ENCODE peak calls at places on chromosomes 3 and 15, in five cellular contexts. One of them, this sample, is unnamed.

GRCh38 chr3:132290833-132291232 is 26.4 kb upstream of the ACP3 start:
- DNase-seq in stomach: no peak
- DNase-seq in breast epithelium: no peak
- DNase-seq in body of pancreas: no peak
- DNase-seq in adipocyte: peak; percentile 46
- DNase-seq in this sample: no peak

GRCh38 chr15:24856397-24857093 is 98.2 kb upstream of the SNRPN start:
- DNase-seq in adipocyte: no peak
- DNase-seq in stomach: no peak
- DNase-seq in body of pancreas: no peak
- DNase-seq in breast epithelium: no peak
- DNase-seq in this sample: no peak

GRCh38 chr3:85360742-85361387 is 402.1 kb downstream of the CADM2 start:
- DNase-seq in body of pancreas: peak; percentile 44
- DNase-seq in breast epithelium: no peak
- DNase-seq in stomach: peak; percentile 37
- DNase-seq in adipocyte: no peak
- DNase-seq in this sample: peak; percentile 8

GRCh38 chr3:34276342-34276741 is 477.9 kb downstream of the PDCD6IP start:
- DNase-seq in stomach: no peak
- DNase-seq in breast epithelium: no peak
- DNase-seq in body of pancreas: no peak
- DNase-seq in adipocyte: no peak
- DNase-seq in this sample: no peak

GRCh38 chr15:72197045-72197459 is 535 bp downstream of the GRAMD2A start:
- DNase-seq in stomach: no peak
- DNase-seq in body of pancreas: no peak
- DNase-seq in adipocyte: no peak
- DNase-seq in breast epithelium: no peak
- DNase-seq in this sample: no peak

GRCh38 chr3:171185959-171186358 is 159.4 kb upstream of the SLC2A2 start:
- DNase-seq in breast epithelium: no peak
- DNase-seq in stomach: no peak
- DNase-seq in body of pancreas: no peak
- DNase-seq in adipocyte: no peak
- DNase-seq in this sample: no peak

GRCh38 chr3:61926913-61927312 is 365.5 kb downstream of the PTPRG start:
- DNase-seq in body of pancreas: no peak
- DNase-seq in stomach: no peak
- DNase-seq in breast epithelium: no peak
- DNase-seq in adipocyte: peak; percentile 83
- DNase-seq in this sample: no peak

GRCh38 chr3:47984089-47984759 is 32.0 kb downstream of the MAP4 start:
- DNase-seq in breast epithelium: no peak
- DNase-seq in adipocyte: peak; percentile 85
- DNase-seq in stomach: no peak
- DNase-seq in body of pancreas: no peak
- DNase-seq in this sample: peak; percentile 78

GRCh38 chr3:12405432-12406272 is 78.6 kb upstream of the TSEN2 start:
- DNase-seq in body of pancreas: peak; percentile 60
- DNase-seq in stomach: peak; percentile 81
- DNase-seq in breast epithelium: peak; percentile 69
- DNase-seq in adipocyte: no peak
- DNase-seq in this sample: peak; percentile 68

GRCh38 chr15:95874625-95875024 is 455.9 kb upstream of the NR2F2 start:
- DNase-seq in stomach: no peak
- DNase-seq in breast epithelium: no peak
- DNase-seq in body of pancreas: no peak
- DNase-seq in adipocyte: peak; percentile 48
- DNase-seq in this sample: no peak

GRCh38 chr3:155639462-155640055 is 105.3 kb downstream of the PLCH1 start:
- DNase-seq in stomach: no peak
- DNase-seq in breast epithelium: no peak
- DNase-seq in adipocyte: no peak
- DNase-seq in body of pancreas: no peak
- DNase-seq in this sample: no peak

GRCh38 chr3:25035511-25035910 is 392.6 kb upstream of the RARB start:
- DNase-seq in adipocyte: peak; percentile 84
- DNase-seq in breast epithelium: no peak
- DNase-seq in body of pancreas: no peak
- DNase-seq in stomach: no peak
- DNase-seq in this sample: no peak

GRCh38 chr15:88258021-88258641 is 1.6 kb upstream of the NTRK3 start:
- DNase-seq in adipocyte: peak; percentile 11
- DNase-seq in breast epithelium: peak; percentile 59
- DNase-seq in body of pancreas: no peak
- DNase-seq in stomach: no peak
- DNase-seq in this sample: peak; percentile 21

GRCh38 chr3:77038928-77039605 is 832 bp upstream of the ROBO2 start:
- DNase-seq in adipocyte: peak; percentile 63
- DNase-seq in breast epithelium: no peak
- DNase-seq in stomach: no peak
- DNase-seq in body of pancreas: no peak
- DNase-seq in this sample: no peak

GRCh38 chr3:36656873-36657272 is 107.5 kb downstream of the DCLK3 start:
- DNase-seq in body of pancreas: no peak
- DNase-seq in adipocyte: no peak
- DNase-seq in stomach: no peak
- DNase-seq in breast epithelium: no peak
- DNase-seq in this sample: no peak

GRCh38 chr15:46518381-46518780 is 883.6 kb downstream of the SQOR start:
- DNase-seq in adipocyte: no peak
- DNase-seq in body of pancreas: no peak
- DNase-seq in breast epithelium: no peak
- DNase-seq in stomach: no peak
- DNase-seq in this sample: no peak

GRCh38 chr15:100923902-100924301 is 4.7 kb downstream of the LRRK1 start:
- DNase-seq in body of pancreas: no peak
- DNase-seq in stomach: no peak
- DNase-seq in breast epithelium: no peak
- DNase-seq in adipocyte: no peak
- DNase-seq in this sample: no peak

GRCh38 chr3:138675393-138675792 is 66.8 kb downstream of the FAIM start:
- DNase-seq in adipocyte: peak; percentile 13
- DNase-seq in stomach: no peak
- DNase-seq in breast epithelium: no peak
- DNase-seq in body of pancreas: no peak
- DNase-seq in this sample: no peak

GRCh38 chr3:11096266-11097135 is 57.8 kb upstream of the HRH1 start:
- DNase-seq in stomach: peak; percentile 38
- DNase-seq in adipocyte: peak; percentile 94
- DNase-seq in body of pancreas: peak; percentile 24
- DNase-seq in breast epithelium: peak; percentile 27
- DNase-seq in this sample: peak; percentile 94

GRCh38 chr3:152664766-152665165 is 170.2 kb upstream of the P2RY1 start:
- DNase-seq in body of pancreas: no peak
- DNase-seq in breast epithelium: no peak
- DNase-seq in adipocyte: no peak
- DNase-seq in stomach: no peak
- DNase-seq in this sample: no peak

GRCh38 chr3:149385617-149386298 is 8.3 kb upstream of the TM4SF1 start:
- DNase-seq in stomach: no peak
- DNase-seq in adipocyte: no peak
- DNase-seq in breast epithelium: no peak
- DNase-seq in body of pancreas: no peak
- DNase-seq in this sample: no peak

GRCh38 chr3:32442766-32443165 is 51.1 kb downstream of the CMTM7 start:
- DNase-seq in stomach: no peak
- DNase-seq in breast epithelium: no peak
- DNase-seq in adipocyte: peak; percentile 31
- DNase-seq in body of pancreas: no peak
- DNase-seq in this sample: no peak

GRCh38 chr15:27627623-27628022 is 471.5 kb downstream of the OCA2 start:
- DNase-seq in breast epithelium: no peak
- DNase-seq in stomach: no peak
- DNase-seq in adipocyte: no peak
- DNase-seq in body of pancreas: no peak
- DNase-seq in this sample: no peak

GRCh38 chr3:123841476-123842238 is 42.5 kb downstream of the MYLK start:
- DNase-seq in adipocyte: no peak
- DNase-seq in stomach: no peak
- DNase-seq in breast epithelium: no peak
- DNase-seq in body of pancreas: no peak
- DNase-seq in this sample: no peak
- H3K9me3 ChIP-seq in adipocyte: peaks cover 61% of the 10 kb centered on the region
- H3K9me3 ChIP-seq in stomach: no peaks in the 10 kb centered on the region
- H3K9me3 ChIP-seq in breast epithelium: peaks cover 26% of the 10 kb centered on the region
- H3K9me3 ChIP-seq in body of pancreas: peaks cover 7% of the 10 kb centered on the region
- H3K9me3 ChIP-seq in this sample: peaks cover 30% of the 10 kb centered on the region

GRCh38 chr3:4409415-4409814 is 57.7 kb downstream of the SUMF1 start:
- DNase-seq in adipocyte: no peak
- DNase-seq in body of pancreas: no peak
- DNase-seq in breast epithelium: no peak
- DNase-seq in stomach: no peak
- DNase-seq in this sample: no peak
- H3K4me3 ChIP-seq in adipocyte: no peak overlapping the region
- H3K4me3 ChIP-seq in body of pancreas: no peak overlapping the region
- H3K4me3 ChIP-seq in breast epithelium: no peak overlapping the region
- H3K4me3 ChIP-seq in stomach: no peak overlapping the region
- H3K4me3 ChIP-seq in this sample: no peak overlapping the region

GRCh38 chr3:53181024-53181371 is 20.0 kb downstream of the PRKCD start:
- DNase-seq in body of pancreas: no peak
- DNase-seq in breast epithelium: no peak
- DNase-seq in adipocyte: no peak
- DNase-seq in stomach: no peak
- DNase-seq in this sample: no peak
- H3K36me3 ChIP-seq in body of pancreas: peaks cover 39% of the 10 kb centered on the region
- H3K36me3 ChIP-seq in breast epithelium: no peaks in the 10 kb centered on the region
- H3K36me3 ChIP-seq in adipocyte: peaks cover 66% of the 10 kb centered on the region
- H3K36me3 ChIP-seq in stomach: peaks cover 90% of the 10 kb centered on the region
- H3K36me3 ChIP-seq in this sample: no peaks in the 10 kb centered on the region

GRCh38 chr3:104578558-104578957 is 788.2 kb upstream of the ALCAM start:
- DNase-seq in adipocyte: no peak
- DNase-seq in breast epithelium: no peak
- DNase-seq in body of pancreas: no peak
- DNase-seq in stomach: no peak
- DNase-seq in this sample: no peak
- H3K9me3 ChIP-seq in adipocyte: peaks cover 22% of the 10 kb centered on the region
- H3K9me3 ChIP-seq in breast epithelium: peaks cover 33% of the 10 kb centered on the region
- H3K9me3 ChIP-seq in body of pancreas: peaks cover 28% of the 10 kb centered on the region
- H3K9me3 ChIP-seq in stomach: peaks cover 12% of the 10 kb centered on the region
- H3K9me3 ChIP-seq in this sample: peaks cover 7% of the 10 kb centered on the region

DNA sequence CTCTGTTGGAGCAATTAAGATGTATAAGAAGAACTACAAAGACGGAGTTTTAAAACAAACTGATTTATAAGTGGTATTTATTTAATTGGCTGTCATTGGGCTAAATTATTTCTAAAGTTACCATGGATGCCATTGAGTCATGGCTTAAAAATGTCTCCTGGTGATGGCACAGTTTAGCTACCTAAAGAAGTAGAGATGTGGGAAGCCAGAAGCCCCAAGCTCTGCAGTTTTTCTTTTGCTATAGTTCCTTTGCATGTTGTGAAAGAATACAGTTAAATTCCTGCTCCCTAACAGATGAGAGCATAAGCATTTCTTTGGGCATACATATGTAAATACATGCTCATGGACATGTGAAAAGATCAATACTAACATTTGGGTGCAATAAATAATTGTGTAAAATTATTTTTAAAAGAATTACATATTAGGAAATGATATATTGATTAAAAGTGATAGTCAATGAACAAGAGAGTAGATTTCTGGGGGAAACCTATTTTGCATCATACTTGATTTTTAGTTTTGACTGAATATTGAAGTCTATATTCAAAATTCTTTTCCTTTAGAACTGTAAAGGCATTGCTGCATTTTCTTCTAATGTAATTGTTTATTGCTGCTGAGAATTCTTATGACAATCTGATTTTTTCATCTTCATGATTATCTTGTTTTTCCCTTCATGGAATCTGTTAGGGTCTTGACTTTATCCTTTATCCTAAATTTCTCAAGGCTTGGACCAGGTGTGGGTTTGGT is 2.1 kb downstream of the OPA1 start:
- DNase-seq in body of pancreas: no peak
- DNase-seq in adipocyte: peak; percentile 25
- DNase-seq in breast epithelium: no peak
- DNase-seq in stomach: no peak
- DNase-seq in this sample: no peak
- H3K4me3 ChIP-seq in body of pancreas: no peak overlapping the region
- H3K4me3 ChIP-seq in adipocyte: peak overlapping the region; percentile 100
- H3K4me3 ChIP-seq in breast epithelium: no peak overlapping the region
- H3K4me3 ChIP-seq in stomach: no peak overlapping the region
- H3K4me3 ChIP-seq in this sample: peak overlapping the region; percentile 84